ENCODE peak calls at places on chromosomes 1 and 21, in seven cellular contexts. J is activated gamma-delta T cell treated with Interleukin-2 at 50 U/mL for 16 hours, R is fibroblast of lung, B is body of pancreas, C is breast epithelium, U is NCI-H1105, D is bronchial epithelial cell. Q is an unnamed sample.

GRCh38 chr1:99728494-99729235 is 37.8 kb downstream of the FRRS1 start:
- DNase-seq in J (no peak), R (peak), B (no peak), C (no peak), U (no peak), D (peak), Q (peak)

GRCh38 chr1:185864889-185865288 is 130.7 kb downstream of the HMCN1 start:
- DNase-seq in J (no peak), R (peak), B (no peak), C (no peak), U (no peak), D (peak), Q (peak)

GRCh38 chr21:36175771-36176565 is 19.3 kb downstream of the DOP1B start:
- DNase-seq in J (no peak), R (no peak), B (no peak), C (no peak), U (no peak), D (no peak), Q (no peak)

GRCh38 chr1:154714638-154715037 is 106.7 kb upstream of the ADAR start:
- DNase-seq in J (no peak), R (peak), B (no peak), C (no peak), U (no peak), D (peak), Q (no peak)

GRCh38 chr21:33015091-33015490 is 10.6 kb upstream of the OLIG2 start:
- DNase-seq in J (no peak), R (no peak), B (no peak), C (no peak), U (no peak), D (no peak), Q (no peak)

GRCh38 chr1:27571439-27572018 is 32.4 kb downstream of the AHDC1 start:
- DNase-seq in J (no peak), R (no peak), B (peak), C (no peak), U (peak), D (no peak), Q (no peak)

GRCh38 chr1:108719654-108720435 is 7.1 kb downstream of the FNDC7 start:
- DNase-seq in J (no peak), R (peak), B (no peak), C (no peak), U (no peak), D (peak), Q (peak)

GRCh38 chr1:6907201-6907600 is 121.9 kb downstream of the CAMTA1 start:
- DNase-seq in J (no peak), R (no peak), B (no peak), C (no peak), U (no peak), D (no peak), Q (no peak)

GRCh38 chr21:33751120-33751519 is 108.8 kb downstream of the ITSN1 start:
- DNase-seq in J (no peak), R (peak), B (no peak), C (no peak), U (no peak), D (peak), Q (no peak)

GRCh38 chr21:31798842-31799691 is 67.1 kb upstream of the SCAF4 start:
- DNase-seq in J (no peak), R (peak), B (no peak), C (no peak), U (peak), D (peak), Q (no peak)

GRCh38 chr1:30267046-30267445 is 456.3 kb downstream of the MATN1 start:
- DNase-seq in J (no peak), R (no peak), B (no peak), C (no peak), U (no peak), D (no peak), Q (no peak)

GRCh38 chr1:172245788-172246187 is 174.7 kb upstream of the C1orf105 start:
- DNase-seq in J (no peak), R (no peak), B (no peak), C (no peak), U (no peak), D (peak), Q (no peak)